ENCODE peak calls at places on chromosome X, in six cellular contexts. I is T-helper 2 cell; L is Caki2; C is dermis blood vessel endothelial cell; M is activated T-helper 2 cell treated with anti-CD3 and anti-CD28 coated beads, Interferon-gamma antibody, Interleukin-2, Interleukin-4, amounts not matched to agents 10 μg/mL and 5 μg/mL and 100 μg/mL, durations not matched to agents 14 hours and 24 hours and 36 hours; Z is hepatocyte. K is an unnamed sample.

GRCh38 chrX:103170216-103170615 is 44.7 kb upstream of the BEX4 start:
- DNase-seq in L (no peak), M (no peak), Z (no peak), C (no peak), I (no peak), K (no peak)

GRCh38 chrX:1422135-1422465 is 30.2 kb upstream of the SLC25A6 start:
- DNase-seq in I (no peak), C (no peak), Z (no peak), M (no peak), L (no peak), K (no peak)

GRCh38 chrX:69605521-69605920 is 10.4 kb upstream of the EDA start:
- DNase-seq in Z (no peak), C (no peak), I (no peak), M (no peak), L (no peak), K (no peak)

GRCh38 chrX:106170318-106170717 is 2.2 kb downstream of the PWWP3B start:
- DNase-seq in I (no peak), M (no peak), Z (peak; percentile 21), L (no peak), C (no peak), K (peak; percentile 6)

GRCh38 chrX:69493193-69493592 is 10.9 kb upstream of the NALF2 start:
- DNase-seq in Z (peak; percentile 37), L (peak; percentile 10), C (peak; percentile 40), I (peak; percentile 7), M (no peak), K (no peak)

GRCh38 chrX:120358687-120359086 is 3.2 kb upstream of the ATP1B4 start:
- DNase-seq in M (no peak), L (peak; percentile 25), C (no peak), I (no peak), Z (no peak), K (peak; percentile 66)

GRCh38 chrX:150649096-150649870 is 43.9 kb upstream of the MTMR1 start:
- DNase-seq in M (no peak), C (peak; percentile 70), I (peak; percentile 3), L (no peak), Z (no peak), K (no peak)

GRCh38 chrX:74550295-74550802 is 64.1 kb downstream of the RLIM start:
- DNase-seq in M (peak; percentile 68), I (peak; percentile 74), C (peak; percentile 77), L (peak; percentile 57), Z (peak; percentile 86), K (peak; percentile 51)

GRCh38 chrX:74242484-74243138 is 61.4 kb upstream of the ZCCHC13 start:
- DNase-seq in I (no peak), Z (no peak), C (peak; percentile 50), M (no peak), L (no peak), K (no peak)

GRCh38 chrX:71547339-71547738 is 14.4 kb downstream of the OGT start:
- DNase-seq in Z (no peak), C (no peak), M (no peak), I (no peak), L (no peak), K (no peak)

GRCh38 chrX:123625952-123626351 is 106.9 kb downstream of the THOC2 start:
- DNase-seq in C (no peak), Z (no peak), M (no peak), L (no peak), I (no peak), K (no peak)

GRCh38 chrX:54494970-54495813 is 842 bp downstream of the FGD1 start:
- DNase-seq in M (no peak), Z (peak; percentile 45), L (no peak), I (no peak), C (peak; percentile 42), K (no peak)

GRCh38 chrX:143580266-143580665 is 55.6 kb downstream of the SLITRK4 start:
- DNase-seq in C (no peak), M (no peak), L (peak; percentile 68), Z (peak; percentile 29), I (no peak), K (peak; percentile 4)

GRCh38 chrX:53435997-53436396 is 1.8 kb upstream of the HSD17B10 start:
- DNase-seq in Z (peak; percentile 71), I (peak; percentile 77), M (peak; percentile 31), C (peak; percentile 77), L (peak; percentile 16), K (no peak)

GRCh38 chrX:40402771-40403533 is 177.8 kb upstream of the ATP6AP2 start:
- DNase-seq in M (no peak), Z (peak; percentile 68), L (peak; percentile 86), I (peak; percentile 43), C (no peak), K (peak; percentile 44)

GRCh38 chrX:14660970-14661369 is 131.6 kb downstream of the GLRA2 start:
- DNase-seq in C (no peak), I (no peak), L (no peak), M (no peak), Z (no peak), K (no peak)

GRCh38 chrX:19765628-19766027 is 121.8 kb downstream of the SH3KBP1 start:
- DNase-seq in Z (no peak), L (no peak), I (peak; percentile 36), C (no peak), M (no peak), K (no peak)

GRCh38 chrX:134692233-134692632 is 34.0 kb upstream of the PLAC1 start:
- DNase-seq in L (no peak), I (no peak), Z (no peak), M (no peak), C (no peak), K (no peak)

GRCh38 chrX:48648299-48648698 is 35.3 kb upstream of the WAS start:
- DNase-seq in I (peak; percentile 58), L (peak; percentile 6), M (peak; percentile 10), Z (peak; percentile 37), C (peak; percentile 61), K (peak; percentile 9)

GRCh38 chrX:40809210-40809609 is 73.9 kb upstream of the MED14 start:
- DNase-seq in L (no peak), M (no peak), I (no peak), Z (no peak), C (peak; percentile 13), K (no peak)

GRCh38 chrX:47483310-47484268 is 567 bp upstream of the ZNF41 start:
- DNase-seq in I (peak; percentile 10), Z (peak; percentile 20), L (peak; percentile 25), C (peak; percentile 83), M (no peak), K (peak; percentile 33)

GRCh38 chrX:150365051-150365952 is 2.2 kb downstream of the MAMLD1 start:
- DNase-seq in L (peak; percentile 71), Z (peak; percentile 79), M (peak; percentile 62), C (peak; percentile 78), I (peak; percentile 72), K (no peak)

GRCh38 chrX:148914783-148915182 is 414.4 kb downstream of the AFF2 start:
- DNase-seq in L (no peak), Z (no peak), C (no peak), M (no peak), I (no peak), K (no peak)

GRCh38 chrX:125131146-125131545 is 188.5 kb upstream of the TEX13C start:
- DNase-seq in I (peak; percentile 11), C (no peak), Z (peak; percentile 4), L (peak; percentile 0), M (no peak), K (no peak)

GRCh38 chrX:105063743-105064142 is 156.8 kb downstream of the TEX13A start:
- DNase-seq in C (no peak), L (no peak), Z (no peak), M (no peak), I (no peak), K (no peak)

GRCh38 chrX:111244238-111244750 is 26.0 kb downstream of the CAPN6 start:
- DNase-seq in Z (peak; percentile 41), I (peak; percentile 15), C (peak; percentile 0), M (no peak), L (no peak), K (peak; percentile 4)

GRCh38 chrX:48937065-48937907 is 18.5 kb upstream of the PIM2 start:
- DNase-seq in C (no peak), L (no peak), Z (no peak), M (peak; percentile 87), I (peak; percentile 99), K (no peak)

GRCh38 chrX:154840856-154841255 is 6.4 kb upstream of the SMIM9 start:
- DNase-seq in I (peak; percentile 55), Z (peak; percentile 23), M (no peak), C (peak; percentile 73), L (peak; percentile 28), K (no peak)

GRCh38 chrX:18076434-18076833 is 144.3 kb downstream of the BEND2 start:
- DNase-seq in M (no peak), C (no peak), Z (no peak), I (no peak), L (no peak), K (no peak)

GRCh38 chrX:72041901-72042859 is 89.5 kb downstream of the RTL5 start:
- DNase-seq in C (no peak), L (no peak), M (no peak), Z (no peak), I (no peak), K (no peak)

GRCh38 chrX:40908026-40908425 is 172.7 kb upstream of the MED14 start:
- DNase-seq in I (no peak), Z (no peak), C (peak; percentile 57), M (no peak), L (no peak), K (no peak)

K was measured in kidney glomerular epithelial cell.